ENCODE peak calls at places on chromosomes 2 and 18, in four cellular contexts. T, Q, I and D are unnamed samples.

GRCh38 chr2:26562811-26563645 is 78.1 kb downstream of the CIB4 start:
- DNase-seq in T (no peak), Q (peak), I (no peak), D (no peak)

GRCh38 chr2:233404227-233404626 is 49.9 kb downstream of the DGKD start:
- DNase-seq in T (peak), Q (peak), I (peak), D (peak)

GRCh38 chr2:70188460-70188859 is 2.4 kb downstream of the C2orf42 start:
- DNase-seq in T (no peak), Q (no peak), I (no peak), D (no peak)

GRCh38 chr18:21100678-21101077 is 10.9 kb downstream of the ROCK1 start:
- DNase-seq in T (no peak), Q (no peak), I (no peak), D (no peak)

GRCh38 chr2:200614249-200614648 is 28.4 kb downstream of the AOX1 start:
- DNase-seq in T (no peak), Q (no peak), I (no peak), D (no peak)

GRCh38 chr18:63309422-63309821 is 10.1 kb downstream of the BCL2 start:
- DNase-seq in T (no peak), Q (no peak), I (no peak), D (no peak)

GRCh38 chr2:151350579-151351195 is 6.7 kb upstream of the TNFAIP6 start:
- DNase-seq in T (no peak), Q (no peak), I (no peak), D (no peak)

GRCh38 chr2:7118606-7119503 is 201.6 kb downstream of the RNF144A start:
- DNase-seq in T (peak), Q (no peak), I (no peak), D (peak)

GRCh38 chr2:227942021-227942420 is 70.6 kb downstream of the DAW1 start:
- DNase-seq in T (no peak), Q (no peak), I (no peak), D (no peak)
- H3K4me3 ChIP-seq in T (no peak), Q (no peak), I (no peak), D (no peak)

GRCh38 chr2:181164699-181165098 is 184.3 kb downstream of the UBE2E3 start:
- DNase-seq in T (no peak), Q (no peak), I (no peak), D (no peak)
- TF ChIP-seq CTCF in T (no peak), Q (no peak), I (no peak), D (no peak)

GRCh38 chr2:197304556-197305011 is 6.0 kb downstream of the ANKRD44 start:
- DNase-seq in T (no peak), Q (no peak), I (no peak), D (no peak)
- H3K4me3 ChIP-seq in T (no peak), Q (no peak), I (no peak), D (no peak)

GRCh38 chr2:86298411-86299390 is 38.7 kb downstream of the REEP1 start:
- DNase-seq in T (peak), Q (no peak), I (no peak), D (no peak)
- TF ChIP-seq CTCF in T (peak), Q (no peak), I (no peak), D (peak)

DNA sequence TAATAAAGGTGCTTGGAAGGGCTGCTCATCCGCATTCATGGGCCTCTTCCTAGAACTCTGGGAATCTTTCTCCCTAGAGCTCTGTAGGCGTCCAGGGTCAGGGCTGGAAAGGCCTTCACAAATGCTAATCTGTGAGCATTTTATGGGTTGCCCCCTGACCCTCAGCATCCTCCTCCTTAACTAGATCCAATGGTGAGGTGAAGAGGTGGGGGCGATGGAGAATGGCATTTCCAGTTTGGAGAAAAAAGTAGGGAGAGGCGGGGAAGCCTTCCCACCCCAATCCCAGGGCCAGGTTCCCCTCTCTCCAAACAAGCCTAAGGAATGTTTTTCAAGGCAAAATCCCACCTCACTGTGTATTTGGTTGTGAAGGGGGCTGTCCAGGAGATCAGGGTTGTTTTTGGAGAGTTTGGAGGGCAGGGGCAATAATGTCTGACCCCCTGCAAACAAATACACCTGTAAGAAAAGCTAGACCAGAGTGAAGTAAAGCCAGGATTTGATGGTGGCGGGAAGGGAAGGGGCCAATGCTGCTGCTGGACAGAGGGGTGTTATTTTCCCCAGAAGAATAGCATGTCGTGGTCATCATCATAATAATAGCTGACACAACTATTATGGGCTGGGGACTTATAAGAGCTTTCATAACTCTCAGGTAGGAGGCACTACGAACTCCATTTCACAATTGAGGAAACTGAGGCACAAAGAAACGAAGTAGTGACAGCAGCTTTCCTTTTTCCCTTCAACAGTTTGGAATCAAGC is 1.4 kb upstream of the MYCN start:
- DNase-seq in T (no peak), Q (no peak), I (no peak), D (no peak)
- H3K4me3 ChIP-seq in T (peak), Q (no peak), I (peak), D (no peak)

GRCh38 chr18:45321520-45321919 is 293.8 kb upstream of the SLC14A2 start:
- DNase-seq in T (no peak), Q (no peak), I (no peak), D (no peak)

GRCh38 chr18:45312727-45313126 is 302.5 kb upstream of the SLC14A2 start:
- DNase-seq in T (no peak), Q (no peak), I (no peak), D (no peak)

GRCh38 chr18:45320724-45321123 is 294.6 kb upstream of the SLC14A2 start:
- DNase-seq in T (no peak), Q (no peak), I (no peak), D (peak)

GRCh38 chr18:45316127-45316526 is 299.1 kb upstream of the SLC14A2 start:
- DNase-seq in T (peak), Q (no peak), I (no peak), D (no peak)
- TF ChIP-seq CTCF in T (peak), Q (no peak), I (no peak), D (no peak)